ENCODE peak calls at places on chromosomes 12 and 14, in ten cellular contexts. O is HL-60, I is cardiac fibroblast, R is tibial artery, W is left ventricle myocardium inferior, T is HFF-Myc, J is RWPE1, Q is AG04449, P is GM06990, E is choroid plexus epithelial cell. L is an unnamed sample.

GRCh38 chr14:106844608-106845285 is 1318.4 kb downstream of the TMEM121 start:
- DNase-seq in O (peak; percentile 95), I (no peak), R (peak; percentile 53), W (peak; percentile 75), T (no peak), J (no peak), Q (no peak), P (peak; percentile 79), E (no peak), L (peak; percentile 84)

GRCh38 chr12:76895796-76896195 is 17.0 kb upstream of the CSRP2 start:
- DNase-seq in O (no peak), I (no peak), R (no peak), W (no peak), T (no peak), J (no peak), Q (no peak), P (no peak), E (no peak), L (no peak)

GRCh38 chr14:94536836-94537235 is 24.4 kb upstream of the SERPINA4 start:
- DNase-seq in O (no peak), I (peak; percentile 12), R (no peak), W (no peak), T (no peak), J (no peak), Q (no peak), P (no peak), E (peak; percentile 57), L (no peak)

GRCh38 chr12:56998981-56999380 is 7.4 kb downstream of the ZBTB39 start:
- DNase-seq in O (no peak), I (no peak), R (no peak), W (no peak), T (no peak), J (no peak), Q (no peak), P (peak; percentile 36), E (no peak), L (no peak)

GRCh38 chr12:113136990-113137511 is 1.5 kb upstream of the RASAL1 start:
- DNase-seq in O (no peak), I (no peak), R (no peak), W (no peak), T (no peak), J (no peak), Q (no peak), P (no peak), E (no peak), L (no peak)

GRCh38 chr14:71267691-71268090 is 360.4 kb downstream of the PCNX1 start:
- DNase-seq in O (no peak), I (no peak), R (no peak), W (no peak), T (no peak), J (no peak), Q (no peak), P (no peak), E (peak; percentile 57), L (no peak)

GRCh38 chr14:51304956-51305355 is 64.9 kb downstream of the TMX1 start:
- DNase-seq in O (no peak), I (peak; percentile 85), R (no peak), W (no peak), T (peak; percentile 90), J (peak; percentile 73), Q (peak; percentile 94), P (no peak), E (peak; percentile 98), L (no peak)

GRCh38 chr14:59632381-59632780 is 55.8 kb upstream of the CCDC175 start:
- DNase-seq in O (peak; percentile 22), I (peak; percentile 23), R (no peak), W (no peak), T (no peak), J (peak; percentile 12), Q (no peak), P (no peak), E (peak; percentile 67), L (no peak)

DNA sequence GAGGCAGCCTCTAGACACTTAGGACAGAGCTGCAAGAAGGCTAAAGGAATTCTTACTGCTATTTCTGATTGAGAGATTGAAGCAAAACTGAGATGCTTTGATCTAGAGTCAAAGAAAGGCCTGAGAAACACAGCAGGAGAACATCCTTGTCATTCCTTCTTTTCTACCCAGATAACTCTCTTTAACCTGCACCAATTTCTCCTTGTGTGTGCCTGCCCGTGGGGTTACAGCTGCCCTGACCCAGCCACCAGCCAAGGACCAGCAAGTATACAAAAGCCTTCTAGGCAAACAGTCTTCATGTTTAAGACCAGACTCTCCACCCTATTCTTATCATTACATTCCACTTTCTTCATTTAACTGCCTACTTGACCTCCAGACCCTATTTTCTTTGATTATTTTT is 81.7 kb upstream of the PRB2 start:
- DNase-seq in O (no peak), I (no peak), R (no peak), W (no peak), T (no peak), J (no peak), Q (no peak), P (no peak), E (no peak), L (no peak)
- TF ChIP-seq CTCF in O (no peak), I (no peak), R (no peak), W (no peak), T (no peak), J (no peak), Q (no peak), P (no peak), E (no peak), L (no peak)

GRCh38 chr14:90630407-90630806 is 185.8 kb downstream of the TTC7B start:
- DNase-seq in O (peak; percentile 85), I (no peak), R (peak; percentile 47), W (no peak), T (no peak), J (no peak), Q (no peak), P (no peak), E (no peak), L (peak; percentile 90)

GRCh38 chr14:90629471-90629870 is 186.8 kb downstream of the TTC7B start:
- DNase-seq in O (no peak), I (no peak), R (no peak), W (no peak), T (no peak), J (no peak), Q (no peak), P (no peak), E (no peak), L (no peak)

GRCh38 chr14:90626550-90626949 is 189.7 kb downstream of the TTC7B start:
- DNase-seq in O (no peak), I (no peak), R (no peak), W (no peak), T (no peak), J (no peak), Q (no peak), P (no peak), E (no peak), L (no peak)

GRCh38 chr14:90627478-90627877 is 188.8 kb downstream of the TTC7B start:
- DNase-seq in O (no peak), I (no peak), R (no peak), W (no peak), T (no peak), J (no peak), Q (no peak), P (no peak), E (no peak), L (no peak)

DNA sequence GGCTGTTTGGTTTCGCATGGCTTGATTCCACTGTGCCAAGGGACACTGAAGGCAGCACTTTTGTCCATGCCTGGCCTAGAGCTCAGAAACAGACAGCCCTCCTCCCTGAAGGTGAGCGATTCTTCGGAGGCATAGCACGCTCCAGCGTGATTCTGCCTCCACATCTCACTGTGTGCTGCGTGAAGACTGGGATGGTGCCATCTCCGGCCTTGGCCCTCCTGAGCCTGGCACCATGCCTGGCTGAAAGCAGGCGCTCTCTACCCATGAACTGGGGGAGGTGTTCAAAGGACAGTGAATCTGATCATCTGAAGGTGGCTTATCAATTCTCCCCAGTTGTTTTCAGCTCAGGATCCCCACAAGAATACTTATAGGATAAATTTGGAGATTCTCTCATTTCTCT is 187.4 kb downstream of the TTC7B start:
- DNase-seq in O (no peak), I (no peak), R (no peak), W (peak; percentile 45), T (no peak), J (no peak), Q (no peak), P (no peak), E (no peak), L (no peak)
- TF ChIP-seq CTCF in O (no peak), I (no peak), R (no peak), W (no peak), T (no peak), J (no peak), Q (no peak), P (no peak), E (no peak), L (no peak)

GRCh38 chr12:42182394-42182793 is 37.7 kb upstream of the GXYLT1 start:
- DNase-seq in O (no peak), I (no peak), R (no peak), W (no peak), T (no peak), J (no peak), Q (no peak), P (no peak), E (no peak), L (no peak)
- TF ChIP-seq CTCF in O (no peak), I (no peak), R (no peak), W (no peak), T (no peak), J (no peak), Q (no peak), P (no peak), E (no peak), L (no peak)

GRCh38 chr12:124569375-124570148 is 2.1 kb upstream of the NCOR2 start:
- DNase-seq in O (no peak), I (no peak), R (no peak), W (no peak), T (no peak), J (no peak), Q (no peak), P (no peak), E (peak; percentile 30), L (no peak)

GRCh38 chr12:124567035-124567672 is at the start of gene NCOR2:
- DNase-seq in O (peak; percentile 23), I (no peak), R (no peak), W (no peak), T (no peak), J (no peak), Q (no peak), P (peak; percentile 78), E (peak; percentile 31), L (no peak)

GRCh38 chr12:124567673-124568373 is 411 bp upstream of the NCOR2 start:
- DNase-seq in O (peak; percentile 79), I (peak; percentile 99), R (peak; percentile 94), W (peak; percentile 97), T (peak; percentile 69), J (peak; percentile 89), Q (peak; percentile 83), P (peak; percentile 87), E (peak; percentile 98), L (peak; percentile 95)

GRCh38 chr12:124570810-124571209 is 3.4 kb upstream of the NCOR2 start:
- DNase-seq in O (no peak), I (no peak), R (no peak), W (no peak), T (no peak), J (no peak), Q (no peak), P (no peak), E (no peak), L (no peak)

DNA sequence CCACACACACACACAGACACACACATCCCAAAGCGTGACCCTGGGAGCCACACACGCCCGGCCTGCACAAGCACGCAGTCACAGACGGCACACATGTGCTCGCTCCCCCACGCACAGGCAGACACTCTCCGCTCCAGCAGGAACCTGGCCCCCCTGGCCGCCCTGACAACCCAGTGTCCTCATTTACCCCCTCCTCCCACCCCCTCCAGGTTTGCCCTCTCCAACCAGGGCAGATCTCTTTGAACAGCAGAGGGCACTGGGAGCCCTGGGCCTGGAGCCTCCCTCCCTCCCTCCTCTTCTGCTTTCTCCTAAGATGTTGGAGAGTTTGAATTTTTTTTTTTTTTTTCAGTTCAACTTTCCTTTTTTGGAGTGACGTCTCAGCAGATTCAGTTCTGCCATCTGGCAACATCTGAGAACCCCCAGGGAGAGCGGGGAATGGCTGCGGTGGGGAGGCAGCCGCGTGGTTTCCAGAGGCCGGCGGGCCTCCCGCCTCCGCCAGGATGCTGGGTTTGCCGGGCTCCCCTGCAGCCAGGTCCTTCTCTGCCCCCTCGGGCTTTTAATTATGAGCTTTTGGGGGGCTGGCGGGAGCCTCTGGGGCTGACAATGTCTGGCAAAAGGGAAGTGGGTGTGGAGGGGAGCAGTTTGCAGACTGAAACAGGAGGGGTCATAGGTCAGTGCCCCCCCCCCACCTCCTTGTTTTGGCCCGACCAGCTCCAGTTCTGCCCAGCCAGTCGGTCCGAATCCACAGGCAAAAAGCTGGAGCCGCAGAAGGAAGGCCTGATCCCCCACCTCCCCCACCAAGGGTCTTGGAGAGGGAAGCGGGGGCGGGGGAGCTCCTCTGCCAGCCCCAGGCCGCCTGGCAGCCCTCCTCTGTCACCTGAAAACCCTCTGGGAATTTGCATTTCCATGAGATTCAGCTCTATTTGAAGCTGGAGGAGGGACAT is 1.3 kb upstream of the NCOR2 start:
- DNase-seq in O (peak; percentile 88), I (peak; percentile 97), R (peak; percentile 86), W (peak; percentile 81), T (peak; percentile 87), J (no peak), Q (peak; percentile 86), P (peak; percentile 79), E (peak; percentile 98), L (peak; percentile 86)
- TF ChIP-seq CTCF in O (no peak), I (peak; percentile 67), R (peak; percentile 55), W (peak; percentile 45), T (peak; percentile 45), J (peak; percentile 6), Q (peak; percentile 71), P (peak; percentile 63), E (peak; percentile 81), L (peak; percentile 52)

L was measured in CD14-positive monocyte.